ENCODE peak calls at places on chromosomes 11 and 22, in ten cellular contexts. One of them, this sample, is unnamed.

GRCh38 chr11:69148806-69149205 is 6.9 kb upstream of the SMIM38 start:
- DNase-seq in NCI-H345: no peak
- DNase-seq in mucosa of gallbladder: no peak
- DNase-seq in stimulated activated CD8-positive, alpha-beta memory T cell treated with anti-CD3 and anti-CD28 coated beads, Interleukin-2, amount 100 ng/mL, for 1 hour: no peak
- DNase-seq in NCI-H2081: no peak
- DNase-seq in NCI-H1092 treated with DMSO at 0.1 percent for 48 hours: no peak
- DNase-seq in central memory CD4-positive, alpha-beta T cell: no peak
- DNase-seq in MCF 10A: no peak
- DNase-seq in endothelial cell: no peak
- DNase-seq in ovary: no peak
- DNase-seq in this sample: no peak

GRCh38 chr22:48138855-48139254 is 1376.4 kb downstream of the TBC1D22A start:
- DNase-seq in NCI-H345: no peak
- DNase-seq in mucosa of gallbladder: no peak
- DNase-seq in stimulated activated CD8-positive, alpha-beta memory T cell treated with anti-CD3 and anti-CD28 coated beads, Interleukin-2, amount 100 ng/mL, for 1 hour: no peak
- DNase-seq in NCI-H2081: no peak
- DNase-seq in NCI-H1092 treated with DMSO at 0.1 percent for 48 hours: no peak
- DNase-seq in central memory CD4-positive, alpha-beta T cell: no peak
- DNase-seq in MCF 10A: no peak
- DNase-seq in endothelial cell: no peak
- DNase-seq in ovary: no peak
- DNase-seq in this sample: no peak

GRCh38 chr11:57405271-57405890 is 14.9 kb upstream of the PRG2 start:
- DNase-seq in NCI-H345: no peak
- DNase-seq in mucosa of gallbladder: no peak
- DNase-seq in stimulated activated CD8-positive, alpha-beta memory T cell treated with anti-CD3 and anti-CD28 coated beads, Interleukin-2, amount 100 ng/mL, for 1 hour: no peak
- DNase-seq in NCI-H2081: no peak
- DNase-seq in NCI-H1092 treated with DMSO at 0.1 percent for 48 hours: no peak
- DNase-seq in central memory CD4-positive, alpha-beta T cell: no peak
- DNase-seq in MCF 10A: no peak
- DNase-seq in endothelial cell: no peak
- DNase-seq in ovary: no peak
- DNase-seq in this sample: peak

GRCh38 chr11:12237381-12237784 is 127.0 kb downstream of the MICAL2 start:
- DNase-seq in NCI-H345: no peak
- DNase-seq in mucosa of gallbladder: no peak
- DNase-seq in stimulated activated CD8-positive, alpha-beta memory T cell treated with anti-CD3 and anti-CD28 coated beads, Interleukin-2, amount 100 ng/mL, for 1 hour: no peak
- DNase-seq in NCI-H2081: no peak
- DNase-seq in NCI-H1092 treated with DMSO at 0.1 percent for 48 hours: no peak
- DNase-seq in central memory CD4-positive, alpha-beta T cell: no peak
- DNase-seq in MCF 10A: no peak
- DNase-seq in endothelial cell: no peak
- DNase-seq in ovary: no peak
- DNase-seq in this sample: no peak

GRCh38 chr11:113532697-113533424 is 57.7 kb upstream of the DRD2 start:
- DNase-seq in NCI-H345: peak
- DNase-seq in mucosa of gallbladder: peak
- DNase-seq in stimulated activated CD8-positive, alpha-beta memory T cell treated with anti-CD3 and anti-CD28 coated beads, Interleukin-2, amount 100 ng/mL, for 1 hour: peak
- DNase-seq in NCI-H2081: peak
- DNase-seq in NCI-H1092 treated with DMSO at 0.1 percent for 48 hours: peak
- DNase-seq in central memory CD4-positive, alpha-beta T cell: peak
- DNase-seq in MCF 10A: peak
- DNase-seq in endothelial cell: peak
- DNase-seq in ovary: peak
- DNase-seq in this sample: peak

GRCh38 chr11:63536669-63537292 is at the start of gene PLAAT4:
- DNase-seq in NCI-H345: no peak
- DNase-seq in mucosa of gallbladder: peak
- DNase-seq in stimulated activated CD8-positive, alpha-beta memory T cell treated with anti-CD3 and anti-CD28 coated beads, Interleukin-2, amount 100 ng/mL, for 1 hour: no peak
- DNase-seq in NCI-H2081: no peak
- DNase-seq in NCI-H1092 treated with DMSO at 0.1 percent for 48 hours: peak
- DNase-seq in central memory CD4-positive, alpha-beta T cell: peak
- DNase-seq in MCF 10A: peak
- DNase-seq in endothelial cell: no peak
- DNase-seq in ovary: peak
- DNase-seq in this sample: no peak

GRCh38 chr11:74466916-74467885 is at the start of gene KCNE3:
- DNase-seq in NCI-H345: no peak
- DNase-seq in mucosa of gallbladder: peak
- DNase-seq in stimulated activated CD8-positive, alpha-beta memory T cell treated with anti-CD3 and anti-CD28 coated beads, Interleukin-2, amount 100 ng/mL, for 1 hour: no peak
- DNase-seq in NCI-H2081: no peak
- DNase-seq in NCI-H1092 treated with DMSO at 0.1 percent for 48 hours: no peak
- DNase-seq in central memory CD4-positive, alpha-beta T cell: no peak
- DNase-seq in MCF 10A: no peak
- DNase-seq in endothelial cell: peak
- DNase-seq in ovary: peak
- DNase-seq in this sample: no peak

GRCh38 chr11:73995247-73995646 is 12.6 kb upstream of the UCP2 start:
- DNase-seq in NCI-H345: no peak
- DNase-seq in mucosa of gallbladder: no peak
- DNase-seq in stimulated activated CD8-positive, alpha-beta memory T cell treated with anti-CD3 and anti-CD28 coated beads, Interleukin-2, amount 100 ng/mL, for 1 hour: no peak
- DNase-seq in NCI-H2081: no peak
- DNase-seq in NCI-H1092 treated with DMSO at 0.1 percent for 48 hours: no peak
- DNase-seq in central memory CD4-positive, alpha-beta T cell: peak
- DNase-seq in MCF 10A: no peak
- DNase-seq in endothelial cell: no peak
- DNase-seq in ovary: no peak
- DNase-seq in this sample: no peak

GRCh38 chr11:119783466-119784400 is 54.7 kb upstream of the NECTIN1 start:
- DNase-seq in NCI-H345: no peak
- DNase-seq in mucosa of gallbladder: no peak
- DNase-seq in stimulated activated CD8-positive, alpha-beta memory T cell treated with anti-CD3 and anti-CD28 coated beads, Interleukin-2, amount 100 ng/mL, for 1 hour: no peak
- DNase-seq in NCI-H2081: no peak
- DNase-seq in NCI-H1092 treated with DMSO at 0.1 percent for 48 hours: no peak
- DNase-seq in central memory CD4-positive, alpha-beta T cell: no peak
- DNase-seq in MCF 10A: no peak
- DNase-seq in endothelial cell: no peak
- DNase-seq in ovary: no peak
- DNase-seq in this sample: no peak

GRCh38 chr22:33919591-33920501 is at the start of gene LARGE1:
- DNase-seq in NCI-H345: peak
- DNase-seq in mucosa of gallbladder: no peak
- DNase-seq in stimulated activated CD8-positive, alpha-beta memory T cell treated with anti-CD3 and anti-CD28 coated beads, Interleukin-2, amount 100 ng/mL, for 1 hour: no peak
- DNase-seq in NCI-H2081: no peak
- DNase-seq in NCI-H1092 treated with DMSO at 0.1 percent for 48 hours: peak
- DNase-seq in central memory CD4-positive, alpha-beta T cell: no peak
- DNase-seq in MCF 10A: peak
- DNase-seq in endothelial cell: peak
- DNase-seq in ovary: peak
- DNase-seq in this sample: no peak

GRCh38 chr11:68020575-68020974 is 9.9 kb upstream of the NDUFS8 start:
- DNase-seq in NCI-H345: no peak
- DNase-seq in mucosa of gallbladder: no peak
- DNase-seq in stimulated activated CD8-positive, alpha-beta memory T cell treated with anti-CD3 and anti-CD28 coated beads, Interleukin-2, amount 100 ng/mL, for 1 hour: no peak
- DNase-seq in NCI-H2081: no peak
- DNase-seq in NCI-H1092 treated with DMSO at 0.1 percent for 48 hours: peak
- DNase-seq in central memory CD4-positive, alpha-beta T cell: no peak
- DNase-seq in MCF 10A: peak
- DNase-seq in endothelial cell: peak
- DNase-seq in ovary: no peak
- DNase-seq in this sample: no peak

GRCh38 chr11:95156916-95157568 is 67.4 kb downstream of the ENDOD1 start:
- DNase-seq in NCI-H345: no peak
- DNase-seq in mucosa of gallbladder: peak
- DNase-seq in stimulated activated CD8-positive, alpha-beta memory T cell treated with anti-CD3 and anti-CD28 coated beads, Interleukin-2, amount 100 ng/mL, for 1 hour: no peak
- DNase-seq in NCI-H2081: no peak
- DNase-seq in NCI-H1092 treated with DMSO at 0.1 percent for 48 hours: no peak
- DNase-seq in central memory CD4-positive, alpha-beta T cell: no peak
- DNase-seq in MCF 10A: no peak
- DNase-seq in endothelial cell: no peak
- DNase-seq in ovary: peak
- DNase-seq in this sample: no peak

GRCh38 chr11:76880956-76881355 is 20.2 kb downstream of the ACER3 start:
- DNase-seq in NCI-H345: no peak
- DNase-seq in mucosa of gallbladder: no peak
- DNase-seq in stimulated activated CD8-positive, alpha-beta memory T cell treated with anti-CD3 and anti-CD28 coated beads, Interleukin-2, amount 100 ng/mL, for 1 hour: no peak
- DNase-seq in NCI-H2081: no peak
- DNase-seq in NCI-H1092 treated with DMSO at 0.1 percent for 48 hours: no peak
- DNase-seq in central memory CD4-positive, alpha-beta T cell: no peak
- DNase-seq in MCF 10A: no peak
- DNase-seq in endothelial cell: no peak
- DNase-seq in ovary: no peak
- DNase-seq in this sample: no peak

GRCh38 chr22:39815882-39816395 is 77.6 kb downstream of the ENTHD1 start:
- DNase-seq in NCI-H345: no peak
- DNase-seq in mucosa of gallbladder: no peak
- DNase-seq in stimulated activated CD8-positive, alpha-beta memory T cell treated with anti-CD3 and anti-CD28 coated beads, Interleukin-2, amount 100 ng/mL, for 1 hour: no peak
- DNase-seq in NCI-H2081: no peak
- DNase-seq in NCI-H1092 treated with DMSO at 0.1 percent for 48 hours: no peak
- DNase-seq in central memory CD4-positive, alpha-beta T cell: no peak
- DNase-seq in MCF 10A: no peak
- DNase-seq in endothelial cell: no peak
- DNase-seq in ovary: no peak
- DNase-seq in this sample: no peak

GRCh38 chr11:61776561-61777075 is 15.8 kb downstream of the TMEM258 start:
- DNase-seq in NCI-H345: peak
- DNase-seq in mucosa of gallbladder: peak
- DNase-seq in stimulated activated CD8-positive, alpha-beta memory T cell treated with anti-CD3 and anti-CD28 coated beads, Interleukin-2, amount 100 ng/mL, for 1 hour: peak
- DNase-seq in NCI-H2081: peak
- DNase-seq in NCI-H1092 treated with DMSO at 0.1 percent for 48 hours: no peak
- DNase-seq in central memory CD4-positive, alpha-beta T cell: peak
- DNase-seq in MCF 10A: peak
- DNase-seq in endothelial cell: peak
- DNase-seq in ovary: peak
- DNase-seq in this sample: peak

GRCh38 chr11:19715373-19715772 is 2.7 kb downstream of the NAV2 start:
- DNase-seq in NCI-H345: no peak
- DNase-seq in mucosa of gallbladder: no peak
- DNase-seq in stimulated activated CD8-positive, alpha-beta memory T cell treated with anti-CD3 and anti-CD28 coated beads, Interleukin-2, amount 100 ng/mL, for 1 hour: no peak
- DNase-seq in NCI-H2081: no peak
- DNase-seq in NCI-H1092 treated with DMSO at 0.1 percent for 48 hours: no peak
- DNase-seq in central memory CD4-positive, alpha-beta T cell: no peak
- DNase-seq in MCF 10A: peak
- DNase-seq in endothelial cell: no peak
- DNase-seq in ovary: no peak
- DNase-seq in this sample: peak

GRCh38 chr22:45579306-45579705 is 76.6 kb downstream of the FBLN1 start:
- DNase-seq in NCI-H345: no peak
- DNase-seq in mucosa of gallbladder: no peak
- DNase-seq in stimulated activated CD8-positive, alpha-beta memory T cell treated with anti-CD3 and anti-CD28 coated beads, Interleukin-2, amount 100 ng/mL, for 1 hour: no peak
- DNase-seq in NCI-H2081: no peak
- DNase-seq in NCI-H1092 treated with DMSO at 0.1 percent for 48 hours: no peak
- DNase-seq in central memory CD4-positive, alpha-beta T cell: no peak
- DNase-seq in MCF 10A: no peak
- DNase-seq in endothelial cell: no peak
- DNase-seq in ovary: no peak
- DNase-seq in this sample: no peak

GRCh38 chr11:15888596-15889345 is 467.6 kb downstream of the SOX6 start:
- DNase-seq in NCI-H345: no peak
- DNase-seq in mucosa of gallbladder: no peak
- DNase-seq in stimulated activated CD8-positive, alpha-beta memory T cell treated with anti-CD3 and anti-CD28 coated beads, Interleukin-2, amount 100 ng/mL, for 1 hour: no peak
- DNase-seq in NCI-H2081: no peak
- DNase-seq in NCI-H1092 treated with DMSO at 0.1 percent for 48 hours: no peak
- DNase-seq in central memory CD4-positive, alpha-beta T cell: no peak
- DNase-seq in MCF 10A: no peak
- DNase-seq in endothelial cell: no peak
- DNase-seq in ovary: no peak
- DNase-seq in this sample: no peak

GRCh38 chr22:46462726-46463371 is 74.6 kb downstream of the CELSR1 start:
- DNase-seq in NCI-H345: peak
- DNase-seq in mucosa of gallbladder: no peak
- DNase-seq in stimulated activated CD8-positive, alpha-beta memory T cell treated with anti-CD3 and anti-CD28 coated beads, Interleukin-2, amount 100 ng/mL, for 1 hour: no peak
- DNase-seq in NCI-H2081: no peak
- DNase-seq in NCI-H1092 treated with DMSO at 0.1 percent for 48 hours: no peak
- DNase-seq in central memory CD4-positive, alpha-beta T cell: no peak
- DNase-seq in MCF 10A: peak
- DNase-seq in endothelial cell: no peak
- DNase-seq in ovary: no peak
- DNase-seq in this sample: peak

GRCh38 chr11:20011294-20011951 is 148.9 kb downstream of the DBX1 start:
- DNase-seq in NCI-H345: peak
- DNase-seq in mucosa of gallbladder: peak
- DNase-seq in stimulated activated CD8-positive, alpha-beta memory T cell treated with anti-CD3 and anti-CD28 coated beads, Interleukin-2, amount 100 ng/mL, for 1 hour: no peak
- DNase-seq in NCI-H2081: no peak
- DNase-seq in NCI-H1092 treated with DMSO at 0.1 percent for 48 hours: peak
- DNase-seq in central memory CD4-positive, alpha-beta T cell: no peak
- DNase-seq in MCF 10A: peak
- DNase-seq in endothelial cell: no peak
- DNase-seq in ovary: no peak
- DNase-seq in this sample: peak

GRCh38 chr11:60252208-60252566 is 9.2 kb upstream of the MS4A4E start:
- DNase-seq in NCI-H345: no peak
- DNase-seq in mucosa of gallbladder: no peak
- DNase-seq in stimulated activated CD8-positive, alpha-beta memory T cell treated with anti-CD3 and anti-CD28 coated beads, Interleukin-2, amount 100 ng/mL, for 1 hour: no peak
- DNase-seq in NCI-H2081: no peak
- DNase-seq in NCI-H1092 treated with DMSO at 0.1 percent for 48 hours: no peak
- DNase-seq in central memory CD4-positive, alpha-beta T cell: no peak
- DNase-seq in MCF 10A: no peak
- DNase-seq in endothelial cell: no peak
- DNase-seq in ovary: no peak
- DNase-seq in this sample: no peak

GRCh38 chr22:40397436-40397835 is 27.0 kb downstream of the SGSM3 start:
- DNase-seq in NCI-H345: peak
- DNase-seq in mucosa of gallbladder: no peak
- DNase-seq in stimulated activated CD8-positive, alpha-beta memory T cell treated with anti-CD3 and anti-CD28 coated beads, Interleukin-2, amount 100 ng/mL, for 1 hour: no peak
- DNase-seq in NCI-H2081: no peak
- DNase-seq in NCI-H1092 treated with DMSO at 0.1 percent for 48 hours: no peak
- DNase-seq in central memory CD4-positive, alpha-beta T cell: no peak
- DNase-seq in MCF 10A: no peak
- DNase-seq in endothelial cell: peak
- DNase-seq in ovary: no peak
- DNase-seq in this sample: no peak

GRCh38 chr22:21087119-21087518 is 41.4 kb downstream of the LRRC74B start:
- DNase-seq in NCI-H345: no peak
- DNase-seq in mucosa of gallbladder: no peak
- DNase-seq in stimulated activated CD8-positive, alpha-beta memory T cell treated with anti-CD3 and anti-CD28 coated beads, Interleukin-2, amount 100 ng/mL, for 1 hour: no peak
- DNase-seq in NCI-H2081: no peak
- DNase-seq in NCI-H1092 treated with DMSO at 0.1 percent for 48 hours: no peak
- DNase-seq in central memory CD4-positive, alpha-beta T cell: no peak
- DNase-seq in MCF 10A: no peak
- DNase-seq in endothelial cell: no peak
- DNase-seq in ovary: no peak
- DNase-seq in this sample: no peak

GRCh38 chr22:48692734-48693376 is 1134.8 kb downstream of the BRD1 start:
- DNase-seq in NCI-H345: no peak
- DNase-seq in mucosa of gallbladder: no peak
- DNase-seq in stimulated activated CD8-positive, alpha-beta memory T cell treated with anti-CD3 and anti-CD28 coated beads, Interleukin-2, amount 100 ng/mL, for 1 hour: no peak
- DNase-seq in NCI-H2081: no peak
- DNase-seq in NCI-H1092 treated with DMSO at 0.1 percent for 48 hours: no peak
- DNase-seq in central memory CD4-positive, alpha-beta T cell: no peak
- DNase-seq in MCF 10A: no peak
- DNase-seq in endothelial cell: no peak
- DNase-seq in ovary: peak
- DNase-seq in this sample: no peak

GRCh38 chr11:46607516-46607915 is 9.5 kb downstream of the HARBI1 start:
- DNase-seq in NCI-H345: no peak
- DNase-seq in mucosa of gallbladder: no peak
- DNase-seq in stimulated activated CD8-positive, alpha-beta memory T cell treated with anti-CD3 and anti-CD28 coated beads, Interleukin-2, amount 100 ng/mL, for 1 hour: no peak
- DNase-seq in NCI-H2081: no peak
- DNase-seq in NCI-H1092 treated with DMSO at 0.1 percent for 48 hours: no peak
- DNase-seq in central memory CD4-positive, alpha-beta T cell: no peak
- DNase-seq in MCF 10A: no peak
- DNase-seq in endothelial cell: no peak
- DNase-seq in ovary: no peak
- DNase-seq in this sample: no peak

GRCh38 chr11:94544582-94544831 is 786 bp downstream of the FUT4 start:
- DNase-seq in NCI-H345: no peak
- DNase-seq in mucosa of gallbladder: no peak
- DNase-seq in stimulated activated CD8-positive, alpha-beta memory T cell treated with anti-CD3 and anti-CD28 coated beads, Interleukin-2, amount 100 ng/mL, for 1 hour: no peak
- DNase-seq in NCI-H2081: no peak
- DNase-seq in NCI-H1092 treated with DMSO at 0.1 percent for 48 hours: no peak
- DNase-seq in central memory CD4-positive, alpha-beta T cell: no peak
- DNase-seq in MCF 10A: no peak
- DNase-seq in endothelial cell: peak
- DNase-seq in ovary: no peak
- DNase-seq in this sample: no peak

GRCh38 chr22:17797721-17798559 is 23.7 kb upstream of the BID start:
- DNase-seq in NCI-H345: no peak
- DNase-seq in mucosa of gallbladder: no peak
- DNase-seq in stimulated activated CD8-positive, alpha-beta memory T cell treated with anti-CD3 and anti-CD28 coated beads, Interleukin-2, amount 100 ng/mL, for 1 hour: no peak
- DNase-seq in NCI-H2081: no peak
- DNase-seq in NCI-H1092 treated with DMSO at 0.1 percent for 48 hours: no peak
- DNase-seq in central memory CD4-positive, alpha-beta T cell: no peak
- DNase-seq in MCF 10A: no peak
- DNase-seq in endothelial cell: no peak
- DNase-seq in ovary: no peak
- DNase-seq in this sample: no peak

GRCh38 chr22:30266445-30267381 is at the start of gene OSM:
- DNase-seq in NCI-H345: no peak
- DNase-seq in mucosa of gallbladder: peak
- DNase-seq in stimulated activated CD8-positive, alpha-beta memory T cell treated with anti-CD3 and anti-CD28 coated beads, Interleukin-2, amount 100 ng/mL, for 1 hour: peak
- DNase-seq in NCI-H2081: no peak
- DNase-seq in NCI-H1092 treated with DMSO at 0.1 percent for 48 hours: no peak
- DNase-seq in central memory CD4-positive, alpha-beta T cell: peak
- DNase-seq in MCF 10A: no peak
- DNase-seq in endothelial cell: no peak
- DNase-seq in ovary: no peak
- DNase-seq in this sample: no peak